ENCODE peak calls at places on chromosomes 16 and 17, in seven cellular contexts. P, W, N, I, Z, S and V are unnamed samples.

GRCh38 chr17:28398280-28398981 is 7.6 kb downstream of the SLC46A1 start:
- DNase-seq in S (peak), P (no peak), N (no peak), W (no peak), Z (peak), I (no peak), V (no peak)

GRCh38 chr16:84454611-84455010 is 49.8 kb downstream of the MEAK7 start:
- DNase-seq in N (no peak), W (no peak), Z (no peak), S (no peak), P (no peak), I (no peak), V (no peak)

GRCh38 chr16:30923554-30924085 is at the start of gene FBXL19:
- DNase-seq in W (no peak), S (no peak), P (no peak), Z (no peak), N (no peak), I (no peak), V (no peak)

GRCh38 chr17:50636804-50637195 is 2.1 kb downstream of the ABCC3 start:
- DNase-seq in I (no peak), P (no peak), N (no peak), S (no peak), W (no peak), Z (no peak), V (no peak)

GRCh38 chr17:50830994-50831393 is 4.4 kb upstream of the WFIKKN2 start:
- DNase-seq in N (no peak), I (no peak), P (no peak), S (no peak), W (no peak), Z (no peak), V (no peak)

GRCh38 chr16:20137909-20138308 is 64.2 kb upstream of the GPR139 start:
- DNase-seq in Z (no peak), P (no peak), S (no peak), N (no peak), I (no peak), W (no peak), V (no peak)

GRCh38 chr17:27621557-27621956 is 9.4 kb upstream of the LGALS9 start:
- DNase-seq in N (no peak), P (no peak), S (no peak), W (no peak), I (no peak), Z (no peak), V (no peak)

GRCh38 chr17:8870406-8871040 is 3.0 kb upstream of the PIK3R6 start:
- DNase-seq in Z (no peak), S (no peak), I (no peak), N (no peak), W (no peak), P (no peak), V (no peak)

GRCh38 chr16:65070831-65071230 is 51.0 kb downstream of the CDH11 start:
- DNase-seq in S (peak), N (peak), P (peak), W (no peak), I (no peak), Z (peak), V (peak)

GRCh38 chr16:11164482-11165270 is 91.3 kb downstream of the SOCS1 start:
- DNase-seq in Z (no peak), S (no peak), I (no peak), W (no peak), P (no peak), N (no peak), V (no peak)

GRCh38 chr16:85229869-85230416 is 117.7 kb upstream of the CIBAR2 start:
- DNase-seq in P (no peak), Z (no peak), S (no peak), W (no peak), N (no peak), I (no peak), V (no peak)

GRCh38 chr16:2033057-2033911 is 6.6 kb downstream of the NHERF2 start:
- DNase-seq in S (peak), W (no peak), I (no peak), Z (no peak), P (no peak), N (no peak), V (peak)

GRCh38 chr17:82051776-82052637 is at the start of the genes GPS1 and RFNG:
- DNase-seq in S (peak), N (peak), Z (peak), P (no peak), I (peak), W (peak), V (peak)

GRCh38 chr17:47896672-47897490 is 845 bp downstream of the SP2 start:
- DNase-seq in Z (no peak), N (no peak), S (peak), P (no peak), W (no peak), I (no peak), V (peak)

GRCh38 chr16:83969771-83970429 is 1.9 kb downstream of the NECAB2 start:
- DNase-seq in S (no peak), W (no peak), P (no peak), N (no peak), Z (no peak), I (no peak), V (no peak)

GRCh38 chr17:9918352-9918751 is 13.3 kb upstream of the RCVRN start:
- DNase-seq in S (no peak), W (no peak), Z (no peak), I (no peak), N (no peak), P (no peak), V (no peak)

GRCh38 chr16:56637814-56638750 is at the start of gene MT1A:
- DNase-seq in Z (no peak), P (no peak), W (no peak), N (no peak), I (no peak), S (peak), V (no peak)

GRCh38 chr17:35523296-35523695 is 14.2 kb downstream of the SLFN12L start:
- DNase-seq in I (no peak), Z (no peak), W (no peak), P (no peak), N (no peak), S (no peak), V (no peak)

GRCh38 chr17:78364436-78365281 is 4.8 kb upstream of the SOCS3 start:
- DNase-seq in Z (no peak), S (no peak), I (no peak), N (no peak), W (no peak), P (no peak), V (no peak)

GRCh38 chr17:45368661-45369060 is 51.8 kb upstream of the MAP3K14 start:
- DNase-seq in N (no peak), Z (peak), P (peak), I (no peak), W (no peak), S (peak), V (no peak)

GRCh38 chr17:68763551-68763950 is 162.4 kb upstream of the FAM20A start:
- DNase-seq in S (peak), N (no peak), I (no peak), P (no peak), W (no peak), Z (peak), V (peak)

GRCh38 chr17:322006-322780 is 30.4 kb downstream of the RPH3AL start:
- DNase-seq in S (no peak), W (no peak), I (no peak), N (no peak), P (no peak), Z (no peak), V (no peak)

GRCh38 chr16:75023019-75023418 is 24.2 kb downstream of the ZNRF1 start:
- DNase-seq in W (no peak), S (peak), P (no peak), Z (no peak), N (no peak), I (no peak), V (no peak)